ENCODE peak calls at places on chromosomes 11 and 22, in four cellular contexts. Z, W, E and Q are unnamed samples.

GRCh38 chr11:118694771-118695170 is 15.3 kb upstream of the TREH start:
- DNase-seq in Z (no peak), W (no peak), E (no peak), Q (no peak)

GRCh38 chr11:43952401-43953342 is 10.2 kb downstream of the C11orf96 start:
- DNase-seq in Z (no peak), W (no peak), E (no peak), Q (no peak)

GRCh38 chr11:2768471-2769408 is 68.9 kb upstream of the KCNQ1OT1 start:
- DNase-seq in Z (no peak), W (no peak), E (peak; percentile 50), Q (no peak)

GRCh38 chr11:9397746-9398680 is 13.6 kb downstream of the IPO7 start:
- DNase-seq in Z (no peak), W (no peak), E (no peak), Q (no peak)

GRCh38 chr11:78331711-78332110 is 85.9 kb downstream of the GAB2 start:
- DNase-seq in Z (peak; percentile 30), W (no peak), E (no peak), Q (peak; percentile 41)

GRCh38 chr11:114284021-114284420 is 12.2 kb upstream of the NNMT start:
- DNase-seq in Z (no peak), W (no peak), E (no peak), Q (no peak)

GRCh38 chr11:112318193-112318592 is 57.5 kb upstream of the PLET1 start:
- DNase-seq in Z (no peak), W (no peak), E (no peak), Q (no peak)

GRCh38 chr22:46086577-46087335 is 63.6 kb upstream of the PPARA start:
- DNase-seq in Z (no peak), W (no peak), E (no peak), Q (no peak)

GRCh38 chr22:43346521-43346929 is 3.4 kb upstream of the SCUBE1 start:
- DNase-seq in Z (peak; percentile 78), W (peak; percentile 62), E (peak; percentile 63), Q (no peak)

GRCh38 chr22:27381552-27381951 is 420.0 kb downstream of the MN1 start:
- DNase-seq in Z (no peak), W (no peak), E (no peak), Q (no peak)

GRCh38 chr11:120280566-120281160 is 40.7 kb downstream of the POU2F3 start:
- DNase-seq in Z (no peak), W (no peak), E (no peak), Q (no peak)

GRCh38 chr11:116360542-116360941 is 412.2 kb downstream of the BUD13 start:
- DNase-seq in Z (no peak), W (no peak), E (no peak), Q (no peak)

GRCh38 chr11:123527526-123527925 is 97.5 kb downstream of the GRAMD1B start:
- DNase-seq in Z (no peak), W (no peak), E (no peak), Q (no peak)

GRCh38 chr22:41469218-41469851 is 418 bp downstream of the ACO2 start:
- DNase-seq in Z (peak; percentile 55), W (no peak), E (no peak), Q (no peak)

GRCh38 chr11:71164186-71164585 is 88.2 kb downstream of the SHANK2 start:
- DNase-seq in Z (no peak), W (no peak), E (no peak), Q (no peak)

GRCh38 chr11:112166561-112166960 is 611 bp upstream of the TEX12 start:
- DNase-seq in Z (no peak), W (no peak), E (no peak), Q (no peak)

GRCh38 chr11:86459682-86460460 is 85.2 kb downstream of the CCDC81 start:
- DNase-seq in Z (no peak), W (no peak), E (no peak), Q (no peak)

GRCh38 chr11:96019810-96020747 is 96.2 kb upstream of the MTMR2 start:
- DNase-seq in Z (no peak), W (no peak), E (no peak), Q (no peak)

GRCh38 chr11:96016978-96017502 is 93.1 kb upstream of the MTMR2 start:
- DNase-seq in Z (no peak), W (no peak), E (no peak), Q (no peak)

GRCh38 chr11:96015911-96016565 is 92.1 kb upstream of the MTMR2 start:
- DNase-seq in Z (no peak), W (peak; percentile 19), E (no peak), Q (no peak)

GRCh38 chr11:96019271-96019670 is 95.4 kb upstream of the MTMR2 start:
- DNase-seq in Z (no peak), W (no peak), E (no peak), Q (no peak)

GRCh38 chr11:96017872-96018271 is 94.0 kb upstream of the MTMR2 start:
- DNase-seq in Z (no peak), W (no peak), E (no peak), Q (no peak)
- H3K27ac ChIP-seq in Z (no peak overlapping the region), W (peak overlapping the region; percentile 22), E (peak overlapping the region; percentile 25), Q (no peak overlapping the region)

DNA sequence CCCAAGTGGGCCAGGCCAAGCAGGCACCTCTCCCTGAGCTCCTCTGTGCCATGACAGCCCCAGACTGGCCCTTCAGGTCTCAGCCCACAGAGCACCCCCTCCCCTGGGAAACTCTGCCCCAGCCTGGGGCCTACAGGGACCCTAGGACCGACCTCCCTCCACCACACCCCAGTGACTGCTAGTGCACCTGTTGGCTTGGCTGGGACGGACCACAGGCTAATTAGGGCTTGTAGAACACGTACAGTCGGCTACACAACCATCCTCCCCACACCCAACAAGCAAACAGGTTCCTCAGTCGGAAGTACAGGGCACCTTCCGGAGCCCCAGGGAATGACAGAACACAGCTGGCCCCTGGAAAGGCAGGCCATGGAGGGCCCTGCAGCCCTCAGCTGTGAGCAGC is 4.3 kb downstream of the SBF1 start:
- DNase-seq in Z (no peak), W (no peak), E (no peak), Q (no peak)
- H3K27ac ChIP-seq in Z (no peak overlapping the region), W (peak overlapping the region; percentile 94), E (peak overlapping the region; percentile 15), Q (peak overlapping the region; percentile 96)

DNA sequence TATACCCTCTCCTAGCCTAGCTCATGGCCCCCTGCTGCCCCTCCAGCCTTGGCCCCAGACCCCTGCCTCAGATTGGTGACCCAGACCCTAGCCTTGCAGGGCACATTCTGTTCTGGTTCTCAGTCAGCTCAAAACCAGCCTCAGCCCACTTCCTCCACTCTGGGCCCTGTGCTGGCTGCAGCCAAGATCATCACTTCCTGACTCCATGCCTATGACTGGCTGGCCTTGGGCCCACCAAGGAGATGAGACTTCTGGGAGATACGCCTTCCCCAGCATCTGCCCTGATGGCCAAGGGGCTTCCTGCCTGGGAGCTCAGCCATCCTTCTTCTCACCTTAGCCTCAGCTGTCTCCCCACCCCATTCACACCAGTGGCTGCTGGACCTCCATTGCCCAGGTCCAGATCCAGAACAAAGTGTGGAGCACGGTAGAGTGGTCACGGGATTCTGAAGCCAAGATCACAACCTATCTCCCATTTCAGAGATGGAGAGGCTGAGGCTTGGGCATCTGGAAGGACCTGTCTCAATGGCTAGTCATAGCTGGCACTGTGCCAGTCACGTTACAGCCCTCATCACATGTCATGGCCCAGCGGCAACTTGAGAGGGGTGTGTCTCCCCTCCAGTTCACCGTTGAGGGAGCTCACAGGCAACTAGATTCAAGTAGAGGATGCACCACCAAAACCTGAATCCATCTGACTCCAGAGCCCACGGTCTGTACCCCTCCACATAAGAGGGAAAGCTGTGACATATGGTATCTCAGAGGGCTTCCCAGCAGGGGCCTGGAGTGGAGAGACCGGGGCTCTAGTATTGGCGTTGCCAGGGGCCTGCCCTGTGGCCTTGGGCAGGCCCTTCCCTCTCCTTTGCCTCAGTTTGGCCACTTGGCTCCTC is 43.0 kb upstream of the KLHL35 start:
- DNase-seq in Z (no peak), W (no peak), E (no peak), Q (no peak)
- H3K27ac ChIP-seq in Z (no peak overlapping the region), W (peak overlapping the region; percentile 34), E (peak overlapping the region; percentile 83), Q (no peak overlapping the region)

GRCh38 chr11:394034-394857 is at the start of gene PKP3:
- DNase-seq in Z (peak; percentile 63), W (no peak), E (peak; percentile 88), Q (no peak)
- H3K27ac ChIP-seq in Z (no peak within 1 kb of the TSS), W (no peak within 1 kb of the TSS), E (peak within 1 kb of the TSS; percentile 92), Q (no peak within 1 kb of the TSS)

GRCh38 chr11:67397986-67398660 is 3.5 kb downstream of the PPP1CA start:
- DNase-seq in Z (no peak), W (no peak), E (no peak), Q (no peak)
- H3K27ac ChIP-seq in Z (no peak overlapping the region), W (peak overlapping the region; percentile 61), E (no peak overlapping the region), Q (no peak overlapping the region)

GRCh38 chr11:65315866-65316233 is 1.2 kb downstream of the CDC42EP2 start:
- DNase-seq in Z (no peak), W (no peak), E (no peak), Q (no peak)
- H3K27ac ChIP-seq in Z (no peak overlapping the region), W (no peak overlapping the region), E (peak overlapping the region; percentile 94), Q (peak overlapping the region; percentile 96)

DNA sequence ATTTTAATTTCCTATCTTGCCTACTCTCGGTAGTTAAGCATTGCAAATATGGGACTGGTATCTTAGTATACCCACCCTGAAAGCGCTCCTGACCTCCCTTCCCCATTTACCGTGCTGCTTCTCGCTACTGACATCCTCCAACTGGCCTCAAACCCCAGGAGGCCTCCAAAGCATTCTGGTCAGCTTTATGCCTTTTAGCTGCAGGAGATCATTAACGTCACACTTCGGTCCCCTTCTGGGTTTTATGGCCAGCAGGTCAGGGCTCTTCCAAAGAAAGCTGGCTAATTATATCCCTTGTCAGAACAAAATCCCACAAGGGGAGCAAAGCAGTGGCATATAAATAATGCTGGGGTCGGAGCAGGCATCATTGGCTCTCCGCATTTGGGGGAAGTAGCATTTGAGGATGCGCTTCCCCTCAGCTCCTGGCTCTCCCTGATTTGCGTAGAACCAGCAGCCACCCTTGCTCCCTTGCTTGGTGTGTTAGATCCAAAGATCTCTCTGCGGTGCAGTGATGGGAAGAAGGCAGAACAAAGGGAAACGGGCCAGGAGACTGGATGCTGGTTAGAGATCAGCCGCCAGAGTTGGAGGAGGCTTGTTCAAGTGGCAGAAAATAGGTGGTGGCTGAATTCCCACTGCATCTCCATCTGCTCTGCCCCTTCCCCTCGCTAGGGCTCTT is 117.4 kb downstream of the DBX1 start:
- DNase-seq in Z (peak; percentile 44), W (no peak), E (no peak), Q (no peak)
- H3K27ac ChIP-seq in Z (no peak overlapping the region), W (no peak overlapping the region), E (no peak overlapping the region), Q (no peak overlapping the region)